ENCODE peak calls at places on chromosomes 1 and 21, in four cellular contexts. Q is H4, A is tibial artery, O is Caki2. L is an unnamed sample.

GRCh38 chr1:45478129-45478802 is 12.7 kb downstream of the TESK2 start:
- DNase-seq in A (no peak), O (no peak), Q (no peak), L (no peak)

GRCh38 chr1:25232866-25233784 is 823 bp upstream of the SYF2 start:
- DNase-seq in O (peak), Q (peak), A (peak), L (peak)

GRCh38 chr1:200738348-200738732 is 353 bp upstream of the CAMSAP2 start:
- DNase-seq in O (no peak), Q (no peak), A (no peak), L (no peak)

GRCh38 chr1:186819140-186819539 is 9.6 kb upstream of the PLA2G4A start:
- DNase-seq in Q (peak), O (no peak), A (no peak), L (no peak)

GRCh38 chr1:156864796-156865195 is 4.1 kb downstream of the NTRK1 start:
- DNase-seq in O (no peak), Q (no peak), A (no peak), L (no peak)

GRCh38 chr1:19472174-19472573 is 13.2 kb downstream of the CAPZB start:
- DNase-seq in A (no peak), O (no peak), Q (no peak), L (no peak)

GRCh38 chr1:22763479-22764200 is 53.0 kb downstream of the EPHB2 start:
- DNase-seq in O (no peak), Q (no peak), A (no peak), L (no peak)

GRCh38 chr1:210294991-210295773 is 33.5 kb upstream of the HHAT start:
- DNase-seq in Q (peak), O (no peak), A (peak), L (peak)

GRCh38 chr21:46355161-46356004 is 31.4 kb downstream of the PCNT start:
- DNase-seq in Q (no peak), O (no peak), A (no peak), L (no peak)